ENCODE peak calls at places on chromosome 20, in seven cellular contexts. R is NT2/D1; N is left ventricle myocardium inferior; F is CD4-positive, alpha-beta T cell; G is DND-41; E is lower lobe of right lung; Y is transverse colon. Q is an unnamed sample. For H3K27me3, the result is how much of the 10 kb centered on the place peaks cover.

GRCh38 chr20:37522258-37523011 is 1.4 kb downstream of the NNAT start:
- DNase-seq in E (peak), Y (peak), G (no peak), F (no peak), N (peak), R (no peak), Q (peak)

GRCh38 chr20:22312744-22313346 is 271.5 kb downstream of the FOXA2 start:
- DNase-seq in Y (no peak), N (no peak), F (no peak), E (no peak), R (peak), G (peak), Q (peak)

GRCh38 chr20:40634891-40635290 is 54.1 kb downstream of the MAFB start:
- DNase-seq in G (no peak), F (no peak), R (no peak), E (no peak), N (no peak), Y (no peak), Q (no peak)

GRCh38 chr20:36102809-36103596 is 51.5 kb upstream of the EPB41L1 start:
- DNase-seq in E (no peak), Y (peak), G (no peak), N (no peak), R (no peak), F (no peak), Q (peak)

GRCh38 chr20:55067158-55067825 is 591.9 kb downstream of the DOK5 start:
- DNase-seq in G (no peak), N (no peak), F (no peak), E (no peak), R (no peak), Y (no peak), Q (peak)

GRCh38 chr20:6122111-6122872 is 538 bp downstream of the FERMT1 start:
- DNase-seq in G (no peak), E (no peak), R (no peak), N (no peak), Y (peak), F (no peak), Q (peak)

GRCh38 chr20:18005170-18005989 is 36.6 kb downstream of the MGME1 start:
- DNase-seq in G (no peak), E (no peak), R (peak), Y (peak), F (no peak), N (no peak), Q (no peak)

GRCh38 chr20:38094373-38094775 is 60.8 kb downstream of the RPRD1B start:
- DNase-seq in Y (peak), N (peak), R (no peak), E (no peak), G (peak), F (no peak), Q (peak)

GRCh38 chr20:41006126-41006935 is 22.3 kb upstream of the TOP1 start:
- DNase-seq in R (no peak), Y (no peak), N (no peak), E (no peak), F (no peak), G (no peak), Q (no peak)

GRCh38 chr20:19348582-19348981 is 136.1 kb downstream of the SLC24A3 start:
- DNase-seq in F (no peak), Y (no peak), E (no peak), R (no peak), G (no peak), N (no peak), Q (no peak)

GRCh38 chr20:24497851-24498250 is 28.4 kb downstream of the SYNDIG1 start:
- DNase-seq in F (no peak), G (no peak), N (no peak), Y (no peak), E (no peak), R (no peak), Q (no peak)

GRCh38 chr20:20003088-20003954 is 13.8 kb upstream of the NAA20 start:
- DNase-seq in F (no peak), Y (peak), N (no peak), E (no peak), R (no peak), G (no peak), Q (peak)

GRCh38 chr20:34369265-34369664 is 6.2 kb downstream of the ITCH start:
- DNase-seq in Y (no peak), G (no peak), F (no peak), N (no peak), R (no peak), E (no peak), Q (no peak)

GRCh38 chr20:40953856-40954255 is 74.8 kb upstream of the TOP1 start:
- DNase-seq in F (no peak), G (no peak), N (no peak), R (no peak), Y (no peak), E (no peak), Q (no peak)

GRCh38 chr20:18496042-18496441 is 983 bp downstream of the RBBP9 start:
- DNase-seq in F (no peak), N (no peak), G (no peak), E (no peak), Y (no peak), R (no peak), Q (peak)

GRCh38 chr20:48772183-48772976 is 55.4 kb downstream of the PREX1 start:
- DNase-seq in R (no peak), N (peak), E (peak), F (no peak), G (no peak), Y (peak), Q (peak)

GRCh38 chr20:6944292-6944691 is 176.8 kb downstream of the BMP2 start:
- DNase-seq in Y (no peak), E (no peak), N (no peak), R (no peak), G (no peak), F (no peak), Q (no peak)

GRCh38 chr20:41352106-41352505 is 11.5 kb downstream of the LPIN3 start:
- DNase-seq in Y (no peak), G (no peak), R (no peak), E (no peak), N (no peak), F (no peak), Q (no peak)

GRCh38 chr20:6184086-6184485 is 61.3 kb upstream of the FERMT1 start:
- DNase-seq in N (no peak), Y (no peak), F (no peak), E (no peak), R (no peak), G (no peak), Q (no peak)

GRCh38 chr20:61387204-61387958 is 135.3 kb downstream of the CDH4 start:
- DNase-seq in N (no peak), F (no peak), E (no peak), G (peak), R (no peak), Y (no peak), Q (no peak)

GRCh38 chr20:17796096-17796563 is 96.4 kb downstream of the BANF2 start:
- DNase-seq in F (no peak), G (no peak), R (no peak), E (peak), Y (no peak), N (peak), Q (peak)

GRCh38 chr20:24138951-24139350 is 150.4 kb upstream of the GGTLC1 start:
- DNase-seq in R (no peak), E (no peak), Y (no peak), G (no peak), F (no peak), N (no peak), Q (no peak)

GRCh38 chr20:59124326-59125029 is 39.1 kb upstream of the ZNF831 start:
- DNase-seq in F (no peak), R (no peak), G (no peak), E (no peak), Y (no peak), N (no peak), Q (no peak)

GRCh38 chr20:1171461-1172093 is 13.2 kb downstream of the TMEM74B start:
- DNase-seq in R (peak), F (no peak), G (peak), E (no peak), Y (no peak), N (no peak), Q (peak)

GRCh38 chr20:32743237-32744112 is at the start of gene COMMD7:
- DNase-seq in N (peak), G (peak), Y (peak), F (peak), R (no peak), E (peak), Q (peak)

GRCh38 chr20:59670786-59671492 is 66.6 kb downstream of the PHACTR3 start:
- DNase-seq in N (no peak), E (no peak), F (no peak), R (no peak), Y (no peak), G (no peak), Q (no peak)

GRCh38 chr20:21796059-21796458 is 90.6 kb downstream of the PAX1 start:
- DNase-seq in E (no peak), F (no peak), R (no peak), Y (no peak), N (no peak), G (peak), Q (no peak)

GRCh38 chr20:5092765-5093339 is 26.9 kb downstream of the PCNA start:
- DNase-seq in N (no peak), G (no peak), E (no peak), R (no peak), F (no peak), Y (no peak), Q (no peak)

GRCh38 chr20:1392693-1393506 is at the start of gene FKBP1A:
- DNase-seq in N (peak), F (peak), E (peak), R (peak), Y (peak), G (peak), Q (peak)

GRCh38 chr20:17169575-17170136 is 57.2 kb upstream of the PCSK2 start:
- DNase-seq in F (no peak), N (no peak), R (no peak), E (no peak), G (no peak), Y (no peak), Q (no peak)

GRCh38 chr20:49381558-49382493 is 100.6 kb downstream of the KCNB1 start:
- DNase-seq in Y (peak), F (no peak), N (peak), E (no peak), R (no peak), G (no peak), Q (no peak)

GRCh38 chr20:21522479-21523397 is 8.9 kb upstream of the NKX2-2 start:
- DNase-seq in E (no peak), F (no peak), Y (no peak), N (no peak), R (no peak), G (no peak), Q (no peak)

GRCh38 chr20:40692240-40693011 is 3.4 kb upstream of the MAFB start:
- DNase-seq in Y (no peak), G (no peak), F (no peak), E (no peak), N (no peak), R (no peak), Q (no peak)

GRCh38 chr20:20353574-20353973 is 14.3 kb upstream of the INSM1 start:
- DNase-seq in N (no peak), F (no peak), G (no peak), R (no peak), E (no peak), Y (no peak), Q (no peak)

GRCh38 chr20:33724439-33725094 is 4.5 kb upstream of the PXMP4 start:
- DNase-seq in G (no peak), N (no peak), R (no peak), Y (no peak), E (no peak), F (no peak), Q (no peak)

GRCh38 chr20:48384147-48384818 is 443.5 kb downstream of the PREX1 start:
- DNase-seq in Y (no peak), E (no peak), N (no peak), R (no peak), F (no peak), G (peak), Q (no peak)

GRCh38 chr20:4959582-4959981 is 41.7 kb downstream of the SLC23A2 start:
- DNase-seq in N (no peak), R (no peak), E (no peak), G (no peak), F (no peak), Y (no peak), Q (no peak)

GRCh38 chr20:4108495-4109306 is 93.3 kb upstream of the RNF24 start:
- DNase-seq in E (no peak), Y (peak), F (peak), N (peak), G (peak), R (peak), Q (peak)

DNA sequence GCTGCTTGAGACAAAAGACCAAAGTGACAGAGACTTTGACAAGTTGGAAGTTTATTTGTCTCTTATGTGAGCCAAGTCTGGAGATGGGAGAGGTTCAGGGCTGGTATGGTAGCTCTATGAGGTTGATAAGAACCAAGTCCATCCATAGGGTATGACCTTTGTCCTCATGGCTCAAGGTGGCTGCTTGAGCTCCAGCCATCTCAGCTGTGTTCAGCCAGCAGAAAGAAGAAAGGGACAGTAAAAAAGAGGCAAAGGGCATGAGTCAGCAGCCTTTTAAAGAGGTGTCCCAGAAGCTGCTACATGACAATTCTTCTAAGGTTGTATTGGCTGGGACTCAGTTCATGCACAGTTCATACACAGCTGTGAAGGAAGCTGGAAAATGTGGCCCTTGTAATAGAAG is 49.0 kb downstream of the CD40 start:
- DNase-seq in R (no peak), G (no peak), E (no peak), Y (no peak), N (no peak), F (no peak), Q (no peak)
- H3K27me3 ChIP-seq in R (under half), G (under half), E (under half), Y (under half), N (half or more), F (under half), Q (under half)

DNA sequence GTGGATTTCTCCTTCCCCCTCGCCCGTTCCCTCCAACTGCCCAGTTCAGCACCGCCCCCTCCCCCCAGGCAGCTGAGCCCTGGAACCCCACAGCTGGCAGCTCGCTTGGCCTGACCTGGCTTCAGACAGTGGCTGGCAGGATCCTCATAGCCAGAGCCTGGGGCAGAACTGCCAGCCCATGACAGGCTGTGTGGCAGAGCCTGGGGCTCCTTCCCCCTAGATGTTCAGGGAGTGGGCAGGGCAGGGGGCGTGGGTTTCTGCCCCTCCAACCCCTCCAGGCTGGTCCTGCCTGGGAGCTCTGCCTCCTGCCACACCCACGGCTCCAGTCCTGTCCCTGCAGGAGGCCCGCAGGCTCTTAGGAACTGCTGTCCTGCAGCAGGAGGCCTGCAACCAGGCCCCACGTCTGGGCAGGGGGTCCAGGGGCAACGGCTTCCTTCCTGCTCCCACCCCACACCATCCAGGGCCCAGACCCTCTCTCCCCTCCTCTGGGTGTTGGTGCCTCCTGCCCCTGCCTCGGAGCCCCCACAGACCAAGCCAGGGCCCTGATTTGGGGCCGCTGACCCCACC is 9.6 kb upstream of the KCNQ2 start:
- DNase-seq in E (no peak), F (no peak), R (no peak), N (no peak), Y (no peak), G (no peak), Q (no peak)
- H3K27me3 ChIP-seq in E (half or more), F (under half), R (under half), N (half or more), Y (half or more), G (under half), Q (under half)

GRCh38 chr20:62724692-62725595 is 16.3 kb downstream of the NTSR1 start:
- DNase-seq in N (peak), G (no peak), E (peak), R (no peak), Y (no peak), F (no peak), Q (no peak)
- H3K27me3 ChIP-seq in N (half or more), G (under half), E (under half), R (under half), Y (under half), F (under half), Q (under half)

GRCh38 chr20:63015665-63016361 is 9.0 kb upstream of the BHLHE23 start:
- DNase-seq in G (no peak), E (peak), N (peak), F (no peak), R (no peak), Y (no peak), Q (no peak)

GRCh38 chr20:63014287-63014686 is 7.5 kb upstream of the BHLHE23 start:
- DNase-seq in G (no peak), Y (no peak), R (no peak), E (no peak), N (no peak), F (no peak), Q (no peak)

GRCh38 chr20:63013207-63013606 is 6.4 kb upstream of the BHLHE23 start:
- DNase-seq in F (no peak), E (no peak), G (no peak), Y (no peak), R (no peak), N (no peak), Q (no peak)

GRCh38 chr20:63015147-63015664 is 8.4 kb upstream of the BHLHE23 start:
- DNase-seq in F (no peak), E (no peak), R (no peak), G (no peak), N (no peak), Y (no peak), Q (no peak)

DNA sequence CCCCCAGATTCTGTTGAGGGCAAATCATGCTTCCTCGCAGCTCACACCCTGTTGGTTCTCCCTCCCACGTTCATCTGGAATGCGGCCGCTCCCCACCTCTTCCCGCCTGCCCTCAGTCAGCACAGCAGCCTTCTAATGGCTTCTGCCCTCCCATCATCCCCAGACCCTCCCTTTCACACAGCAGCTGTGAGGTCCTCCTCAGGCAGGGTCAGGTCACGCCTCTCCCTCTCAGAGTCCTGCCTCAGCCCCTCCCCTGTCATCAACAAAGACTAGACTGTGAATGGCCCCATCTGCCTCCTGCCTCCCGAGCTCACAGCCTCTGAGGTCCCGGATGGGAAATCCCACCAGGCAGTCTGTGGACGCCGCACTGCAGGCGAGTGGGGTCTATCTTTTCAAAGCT is 7.9 kb upstream of the BHLHE23 start:
- DNase-seq in R (peak), F (no peak), G (peak), E (no peak), Y (no peak), N (no peak), Q (no peak)
- H3K27me3 ChIP-seq in R (under half), F (under half), G (under half), E (half or more), Y (half or more), N (half or more), Q (under half)

DNA sequence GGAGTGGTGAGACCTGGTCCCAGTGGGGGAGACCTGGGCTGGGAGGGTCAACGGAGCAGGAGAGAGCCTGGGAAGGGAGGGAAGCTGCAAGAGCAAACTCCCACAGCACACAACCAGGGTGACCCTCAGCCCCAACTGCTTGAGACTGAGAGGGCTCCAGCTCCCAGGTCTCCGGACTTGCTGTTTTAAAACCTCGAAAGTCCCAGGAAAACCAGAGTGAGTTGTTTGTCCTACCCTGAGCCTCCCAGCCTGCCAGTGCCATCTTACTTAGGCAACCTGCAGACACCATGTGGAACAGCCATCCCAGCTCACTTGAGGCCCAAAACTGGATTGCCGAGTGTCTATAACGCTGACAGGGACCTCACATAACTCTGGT is 4.8 kb upstream of the NTSR1 start:
- DNase-seq in E (no peak), R (no peak), F (no peak), Y (no peak), G (no peak), N (no peak), Q (no peak)
- H3K27me3 ChIP-seq in E (under half), R (under half), F (under half), Y (under half), G (under half), N (under half), Q (under half)

GRCh38 chr20:57609842-57610167 is 10.4 kb downstream of the ZBP1 start:
- DNase-seq in R (no peak), G (no peak), N (no peak), F (no peak), Y (no peak), E (no peak), Q (no peak)
- H3K27me3 ChIP-seq in R (under half), G (under half), N (half or more), F (under half), Y (under half), E (under half), Q (under half)

GRCh38 chr20:62441986-62442539 is 14.7 kb upstream of the RBBP8NL start:
- DNase-seq in R (no peak), Y (no peak), E (no peak), F (no peak), G (no peak), N (no peak), Q (no peak)

GRCh38 chr20:62445553-62446340 is 18.4 kb upstream of the RBBP8NL start:
- DNase-seq in E (no peak), G (no peak), Y (no peak), F (no peak), R (no peak), N (no peak), Q (no peak)

GRCh38 chr20:62446398-62446985 is 19.2 kb upstream of the RBBP8NL start:
- DNase-seq in F (no peak), Y (no peak), G (no peak), N (no peak), R (no peak), E (no peak), Q (no peak)

GRCh38 chr20:62447143-62447869 is 20.0 kb upstream of the RBBP8NL start:
- DNase-seq in G (no peak), E (no peak), F (no peak), Y (no peak), R (no peak), N (no peak), Q (no peak)

DNA sequence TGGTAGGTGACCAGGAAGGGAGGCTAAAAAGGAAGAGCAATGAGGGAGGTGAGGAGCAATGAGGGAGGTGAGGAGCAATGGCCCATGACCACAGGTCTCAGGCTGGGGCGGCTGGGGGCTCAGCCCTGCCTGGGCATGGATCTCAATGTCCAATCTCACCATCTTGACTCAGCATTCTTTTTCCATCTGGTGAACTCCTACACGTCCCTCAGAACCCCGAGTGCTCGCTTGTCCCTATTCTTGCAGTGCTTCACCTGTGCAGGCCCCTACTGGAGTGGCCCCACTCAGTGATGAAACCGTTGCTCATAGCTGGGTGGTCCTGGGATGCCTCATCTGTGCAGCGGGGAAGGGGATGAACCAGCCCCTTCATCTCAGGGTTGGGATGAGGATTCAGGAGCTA is 16.9 kb upstream of the RBBP8NL start:
- DNase-seq in Y (no peak), N (no peak), F (no peak), R (no peak), E (no peak), G (no peak), Q (no peak)
- H3K27me3 ChIP-seq in Y (under half), N (half or more), F (under half), R (under half), E (under half), G (under half), Q (under half)

GRCh38 chr20:57319584-57319983 is 10.0 kb upstream of the SPO11 start:
- DNase-seq in Y (no peak), R (no peak), N (no peak), G (no peak), E (no peak), F (no peak), Q (no peak)
- H3K27me3 ChIP-seq in Y (under half), R (under half), N (half or more), G (under half), E (under half), F (under half), Q (under half)

GRCh38 chr20:13819885-13820645 is 35.2 kb downstream of the NDUFAF5 start:
- DNase-seq in F (no peak), E (no peak), G (peak), R (peak), Y (no peak), N (no peak), Q (peak)
- H3K27me3 ChIP-seq in F (under half), E (under half), G (under half), R (under half), Y (under half), N (under half), Q (under half)